ENCODE peak calls at places on chromosomes 7 and 10, in six cellular contexts. One of them, this sample, is unnamed. For H3K4me1 and H3K36me3, the result is how much of the 10 kb centered on the place peaks cover.

GRCh38 chr7:50771120-50772002 is 11.3 kb downstream of the GRB10 start:
- DNase-seq in upper lobe of right lung: no peak
- DNase-seq in gastrocnemius medialis: peak
- DNase-seq in lower lobe of right lung: no peak
- DNase-seq in mesendoderm: no peak
- DNase-seq in breast epithelium: no peak
- DNase-seq in this sample: no peak

GRCh38 chr10:111429288-111430028 is 352.6 kb downstream of the ADRA2A start:
- DNase-seq in lower lobe of right lung: no peak
- DNase-seq in gastrocnemius medialis: no peak
- DNase-seq in upper lobe of right lung: no peak
- DNase-seq in mesendoderm: no peak
- DNase-seq in breast epithelium: no peak
- DNase-seq in this sample: no peak

GRCh38 chr7:78675511-78675910 is 778.0 kb downstream of the MAGI2 start:
- DNase-seq in breast epithelium: no peak
- DNase-seq in gastrocnemius medialis: no peak
- DNase-seq in lower lobe of right lung: no peak
- DNase-seq in mesendoderm: no peak
- DNase-seq in upper lobe of right lung: no peak
- DNase-seq in this sample: no peak

GRCh38 chr7:143063741-143064140 is 11.6 kb downstream of the OR6V1 start:
- DNase-seq in breast epithelium: no peak
- DNase-seq in upper lobe of right lung: no peak
- DNase-seq in mesendoderm: no peak
- DNase-seq in lower lobe of right lung: no peak
- DNase-seq in gastrocnemius medialis: no peak
- DNase-seq in this sample: no peak

GRCh38 chr10:86261933-86262665 is 104.5 kb downstream of the GRID1 start:
- DNase-seq in upper lobe of right lung: peak
- DNase-seq in gastrocnemius medialis: no peak
- DNase-seq in breast epithelium: no peak
- DNase-seq in mesendoderm: peak
- DNase-seq in lower lobe of right lung: no peak
- DNase-seq in this sample: peak

GRCh38 chr7:100472854-100473499 is 6.0 kb downstream of the TSC22D4 start:
- DNase-seq in gastrocnemius medialis: no peak
- DNase-seq in lower lobe of right lung: no peak
- DNase-seq in breast epithelium: no peak
- DNase-seq in mesendoderm: no peak
- DNase-seq in upper lobe of right lung: no peak
- DNase-seq in this sample: no peak

GRCh38 chr10:124117511-124117785 is 24.1 kb upstream of the CHST15 start:
- DNase-seq in breast epithelium: no peak
- DNase-seq in gastrocnemius medialis: no peak
- DNase-seq in lower lobe of right lung: no peak
- DNase-seq in mesendoderm: no peak
- DNase-seq in upper lobe of right lung: no peak
- DNase-seq in this sample: no peak

GRCh38 chr10:120474956-120475355 is 17.9 kb downstream of the PLPP4 start:
- DNase-seq in mesendoderm: no peak
- DNase-seq in lower lobe of right lung: no peak
- DNase-seq in upper lobe of right lung: no peak
- DNase-seq in gastrocnemius medialis: no peak
- DNase-seq in breast epithelium: no peak
- DNase-seq in this sample: no peak

GRCh38 chr7:148700693-148701092 is 2.0 kb downstream of the CUL1 start:
- DNase-seq in breast epithelium: no peak
- DNase-seq in lower lobe of right lung: no peak
- DNase-seq in upper lobe of right lung: no peak
- DNase-seq in gastrocnemius medialis: no peak
- DNase-seq in mesendoderm: peak
- DNase-seq in this sample: no peak

GRCh38 chr7:127928222-127928621 is 103.0 kb downstream of the LRRC4 start:
- DNase-seq in mesendoderm: no peak
- DNase-seq in lower lobe of right lung: no peak
- DNase-seq in upper lobe of right lung: no peak
- DNase-seq in gastrocnemius medialis: no peak
- DNase-seq in breast epithelium: no peak
- DNase-seq in this sample: no peak

GRCh38 chr10:14553434-14553833 is 221.3 kb downstream of the FAM107B start:
- DNase-seq in upper lobe of right lung: no peak
- DNase-seq in mesendoderm: peak
- DNase-seq in breast epithelium: no peak
- DNase-seq in lower lobe of right lung: no peak
- DNase-seq in gastrocnemius medialis: no peak
- DNase-seq in this sample: no peak

GRCh38 chr7:143073556-143073955 is 21.4 kb downstream of the OR6V1 start:
- DNase-seq in upper lobe of right lung: no peak
- DNase-seq in mesendoderm: no peak
- DNase-seq in lower lobe of right lung: no peak
- DNase-seq in breast epithelium: no peak
- DNase-seq in gastrocnemius medialis: no peak
- DNase-seq in this sample: no peak

GRCh38 chr10:132366499-132366898 is 30.5 kb upstream of the PWWP2B start:
- DNase-seq in upper lobe of right lung: peak
- DNase-seq in mesendoderm: no peak
- DNase-seq in gastrocnemius medialis: no peak
- DNase-seq in breast epithelium: no peak
- DNase-seq in lower lobe of right lung: peak
- DNase-seq in this sample: no peak

GRCh38 chr10:71545001-71545400 is 148.3 kb downstream of the CDH23 start:
- DNase-seq in lower lobe of right lung: no peak
- DNase-seq in breast epithelium: no peak
- DNase-seq in gastrocnemius medialis: no peak
- DNase-seq in upper lobe of right lung: no peak
- DNase-seq in mesendoderm: no peak
- DNase-seq in this sample: no peak

GRCh38 chr7:28292826-28293528 is 112.4 kb upstream of the JAZF1 start:
- DNase-seq in mesendoderm: no peak
- DNase-seq in lower lobe of right lung: no peak
- DNase-seq in gastrocnemius medialis: no peak
- DNase-seq in breast epithelium: no peak
- DNase-seq in upper lobe of right lung: no peak
- DNase-seq in this sample: no peak

GRCh38 chr7:116950889-116951351 is 2.4 kb upstream of the ST7 start:
- DNase-seq in mesendoderm: no peak
- DNase-seq in gastrocnemius medialis: no peak
- DNase-seq in lower lobe of right lung: no peak
- DNase-seq in breast epithelium: no peak
- DNase-seq in upper lobe of right lung: no peak
- DNase-seq in this sample: no peak

GRCh38 chr7:13633857-13634256 is 355.6 kb downstream of the ETV1 start:
- DNase-seq in lower lobe of right lung: no peak
- DNase-seq in gastrocnemius medialis: no peak
- DNase-seq in mesendoderm: no peak
- DNase-seq in breast epithelium: no peak
- DNase-seq in upper lobe of right lung: no peak
- DNase-seq in this sample: no peak

GRCh38 chr7:42886866-42887509 is 24.9 kb downstream of the C7orf25 start:
- DNase-seq in mesendoderm: no peak
- DNase-seq in upper lobe of right lung: no peak
- DNase-seq in gastrocnemius medialis: no peak
- DNase-seq in lower lobe of right lung: no peak
- DNase-seq in breast epithelium: no peak
- DNase-seq in this sample: no peak

GRCh38 chr7:135977742-135978066 is 545 bp upstream of the MTPN start:
- DNase-seq in gastrocnemius medialis: no peak
- DNase-seq in breast epithelium: no peak
- DNase-seq in lower lobe of right lung: no peak
- DNase-seq in upper lobe of right lung: no peak
- DNase-seq in mesendoderm: no peak
- DNase-seq in this sample: no peak

GRCh38 chr7:135976312-135977019 is 693 bp downstream of the MTPN start:
- DNase-seq in gastrocnemius medialis: peak
- DNase-seq in mesendoderm: no peak
- DNase-seq in breast epithelium: no peak
- DNase-seq in lower lobe of right lung: no peak
- DNase-seq in upper lobe of right lung: no peak
- DNase-seq in this sample: peak

GRCh38 chr7:135978624-135979023 is 1.5 kb upstream of the MTPN start:
- DNase-seq in gastrocnemius medialis: no peak
- DNase-seq in breast epithelium: no peak
- DNase-seq in mesendoderm: no peak
- DNase-seq in lower lobe of right lung: no peak
- DNase-seq in upper lobe of right lung: no peak
- DNase-seq in this sample: no peak

GRCh38 chr7:135974667-135975066 is 2.5 kb downstream of the MTPN start:
- DNase-seq in upper lobe of right lung: no peak
- DNase-seq in mesendoderm: no peak
- DNase-seq in breast epithelium: no peak
- DNase-seq in gastrocnemius medialis: no peak
- DNase-seq in lower lobe of right lung: no peak
- DNase-seq in this sample: no peak

DNA sequence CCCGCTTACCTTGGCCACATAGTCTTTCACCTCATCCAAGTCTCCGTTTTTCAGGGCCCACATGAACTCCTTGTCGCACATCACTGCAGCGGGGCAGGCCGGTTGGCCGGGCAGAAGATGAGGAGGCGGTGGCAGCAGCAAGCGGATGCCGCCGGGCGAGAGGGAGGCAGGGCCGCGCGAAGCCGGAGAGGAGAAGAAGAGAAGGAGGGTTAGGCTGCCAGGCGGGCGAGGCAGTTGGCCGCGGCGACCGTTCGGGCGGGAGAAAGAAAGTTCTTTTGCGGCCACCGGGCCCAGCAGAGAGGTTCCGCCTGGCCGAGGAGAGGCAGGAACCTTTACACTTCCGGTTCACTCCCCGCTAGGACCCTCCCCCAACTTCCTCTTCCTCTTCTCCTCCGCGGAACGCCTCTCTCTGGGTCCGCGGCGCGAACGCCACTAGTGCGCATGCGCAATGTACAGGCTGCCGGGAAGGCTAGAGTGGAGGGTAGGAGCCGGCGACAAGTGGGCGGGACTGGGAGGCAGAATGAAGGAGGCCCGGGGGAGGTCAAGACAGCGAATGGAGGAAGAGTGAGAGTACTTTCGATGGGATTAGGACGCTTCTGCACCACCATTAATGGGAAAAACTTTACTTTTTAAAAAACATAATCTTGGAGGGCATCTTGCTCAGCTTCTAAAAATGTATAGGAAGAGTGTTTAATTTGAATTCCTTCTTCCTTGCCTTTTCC is at the start of gene MTPN:
- DNase-seq in upper lobe of right lung: peak
- DNase-seq in breast epithelium: peak
- DNase-seq in lower lobe of right lung: peak
- DNase-seq in mesendoderm: peak
- DNase-seq in gastrocnemius medialis: peak
- DNase-seq in this sample: peak
- H3K4me1 ChIP-seq in upper lobe of right lung: half or more
- H3K4me1 ChIP-seq in breast epithelium: under half
- H3K4me1 ChIP-seq in lower lobe of right lung: half or more
- H3K4me1 ChIP-seq in mesendoderm: under half
- H3K4me1 ChIP-seq in gastrocnemius medialis: under half
- H3K4me1 ChIP-seq in this sample: under half

GRCh38 chr10:68795886-68796532 is 31.3 kb upstream of the STOX1 start:
- DNase-seq in upper lobe of right lung: no peak
- DNase-seq in mesendoderm: no peak
- DNase-seq in gastrocnemius medialis: no peak
- DNase-seq in lower lobe of right lung: no peak
- DNase-seq in breast epithelium: no peak
- DNase-seq in this sample: no peak
- H3K36me3 ChIP-seq in upper lobe of right lung: under half
- H3K36me3 ChIP-seq in mesendoderm: under half
- H3K36me3 ChIP-seq in gastrocnemius medialis: under half
- H3K36me3 ChIP-seq in lower lobe of right lung: half or more
- H3K36me3 ChIP-seq in breast epithelium: under half
- H3K36me3 ChIP-seq in this sample: under half

DNA sequence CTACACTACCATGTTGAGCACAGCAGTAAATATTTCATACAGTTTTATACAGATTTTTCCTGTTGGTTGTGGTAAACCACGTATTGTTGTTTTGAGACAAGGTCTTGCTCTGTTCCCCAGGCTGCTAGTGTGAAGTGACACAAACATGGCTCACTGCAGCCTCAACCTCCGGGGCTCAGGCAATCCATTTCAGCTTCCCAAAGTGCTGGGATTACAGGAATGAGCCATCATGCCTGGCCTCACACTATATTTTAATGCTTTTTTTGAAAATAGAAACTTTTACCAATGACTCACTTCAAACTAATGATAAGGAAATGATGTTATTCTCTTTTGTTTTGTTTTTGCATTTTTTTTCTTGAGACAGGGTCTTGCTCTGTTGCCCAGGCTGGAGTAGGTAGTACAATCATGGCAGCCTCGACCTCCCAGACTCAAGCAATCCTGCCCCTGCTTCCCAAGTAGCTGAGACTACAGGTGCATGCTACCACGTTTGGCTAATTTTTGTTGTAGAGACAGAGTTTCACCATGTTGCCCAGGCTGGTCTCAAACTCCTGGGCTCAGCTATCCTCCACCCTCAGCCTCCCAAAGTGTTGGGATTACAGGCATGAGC is 210.6 kb downstream of the TPST1 start:
- DNase-seq in mesendoderm: no peak
- DNase-seq in breast epithelium: no peak
- DNase-seq in gastrocnemius medialis: no peak
- DNase-seq in lower lobe of right lung: no peak
- DNase-seq in upper lobe of right lung: no peak
- DNase-seq in this sample: no peak
- H3K4me3 ChIP-seq in mesendoderm: no peak
- H3K4me3 ChIP-seq in breast epithelium: no peak
- H3K4me3 ChIP-seq in gastrocnemius medialis: no peak
- H3K4me3 ChIP-seq in lower lobe of right lung: no peak
- H3K4me3 ChIP-seq in upper lobe of right lung: no peak
- H3K4me3 ChIP-seq in this sample: no peak

DNA sequence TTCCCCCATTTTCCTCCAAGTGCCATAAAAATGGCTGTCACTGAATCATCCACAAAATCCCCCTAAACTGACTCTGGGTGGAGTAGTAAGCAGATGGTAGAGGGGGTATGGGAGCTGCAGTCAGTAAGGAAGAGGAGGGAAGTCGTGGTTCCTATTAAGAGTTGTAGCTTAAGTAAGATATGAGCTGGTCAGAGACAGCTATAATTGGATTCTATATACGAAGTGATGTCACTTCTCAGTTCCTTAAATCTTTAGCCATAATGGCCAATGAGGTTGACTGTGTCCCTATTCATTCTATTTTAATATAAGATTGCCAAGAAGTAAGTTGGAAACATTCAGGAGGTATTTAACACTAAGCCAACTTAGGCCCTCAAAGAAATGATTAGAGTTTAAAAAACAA is 131.6 kb downstream of the SLC16A9 start:
- DNase-seq in breast epithelium: no peak
- DNase-seq in upper lobe of right lung: no peak
- DNase-seq in gastrocnemius medialis: no peak
- DNase-seq in mesendoderm: no peak
- DNase-seq in lower lobe of right lung: no peak
- DNase-seq in this sample: no peak
- H3K4me1 ChIP-seq in breast epithelium: under half
- H3K4me1 ChIP-seq in upper lobe of right lung: under half
- H3K4me1 ChIP-seq in gastrocnemius medialis: under half
- H3K4me1 ChIP-seq in mesendoderm: under half
- H3K4me1 ChIP-seq in lower lobe of right lung: under half
- H3K4me1 ChIP-seq in this sample: under half

This sample was measured in pancreas.